ENCODE peak calls at places on chromosomes 11 and 22, in four cellular contexts. G is adrenal gland, Y is tibial nerve, E is ovary. O is an unnamed sample.

GRCh38 chr22:30694638-30695350 is at the start of gene OSBP2:
- DNase-seq in G (peak), E (peak), Y (no peak), O (no peak)

GRCh38 chr11:114847599-114847998 is 169.3 kb downstream of the NXPE2 start:
- DNase-seq in G (no peak), Y (no peak), E (no peak), O (no peak)

GRCh38 chr22:36562261-36562835 is 33.4 kb upstream of the EIF3D start:
- DNase-seq in G (no peak), Y (no peak), E (no peak), O (no peak)

GRCh38 chr22:48340727-48341709 is 1486.7 kb downstream of the BRD1 start:
- DNase-seq in E (no peak), Y (no peak), G (no peak), O (no peak)

GRCh38 chr11:86632499-86633269 is 39.7 kb downstream of the ME3 start:
- DNase-seq in G (peak), E (peak), Y (no peak), O (no peak)

GRCh38 chr11:120554771-120555432 is 43.4 kb downstream of the GRIK4 start:
- DNase-seq in G (no peak), E (no peak), Y (no peak), O (no peak)

GRCh38 chr11:130609121-130610035 is 160.9 kb downstream of the ADAMTS15 start:
- DNase-seq in E (peak), Y (peak), G (peak), O (peak)

GRCh38 chr11:122159861-122160260 is 43.8 kb upstream of the BLID start:
- DNase-seq in E (no peak), G (no peak), Y (no peak), O (no peak)

GRCh38 chr11:72598901-72599300 is 75.3 kb downstream of the PDE2A start:
- DNase-seq in E (peak), Y (peak), G (peak), O (no peak)

GRCh38 chr22:39236321-39237275 is 8.2 kb downstream of the PDGFB start:
- DNase-seq in G (no peak), Y (peak), E (no peak), O (no peak)

GRCh38 chr22:30728829-30729228 is 34.2 kb downstream of the OSBP2 start:
- DNase-seq in Y (no peak), E (no peak), G (no peak), O (no peak)

GRCh38 chr11:107999759-108000455 is 8.8 kb upstream of the CUL5 start:
- DNase-seq in Y (no peak), E (no peak), G (no peak), O (no peak)

GRCh38 chr11:113698515-113698914 is 7.6 kb downstream of the TMPRSS5 start:
- DNase-seq in E (no peak), G (no peak), Y (no peak), O (no peak)

GRCh38 chr11:69075421-69076128 is 26.8 kb downstream of the TPCN2 start:
- DNase-seq in Y (peak), G (no peak), E (peak), O (peak)

GRCh38 chr11:28384418-28384817 is 276.2 kb downstream of the METTL15 start:
- DNase-seq in E (no peak), G (no peak), Y (no peak), O (no peak)

GRCh38 chr22:42962295-42963230 is 52.4 kb downstream of the PACSIN2 start:
- DNase-seq in E (no peak), G (no peak), Y (no peak), O (no peak)

GRCh38 chr11:19241260-19242183 is 777 bp upstream of the E2F8 start:
- DNase-seq in E (no peak), Y (no peak), G (peak), O (no peak)

GRCh38 chr11:112023104-112023503 is 2.1 kb upstream of the DLAT start:
- DNase-seq in Y (no peak), E (no peak), G (no peak), O (no peak)

GRCh38 chr22:45248832-45249561 is 8.3 kb upstream of the KIAA0930 start:
- DNase-seq in Y (no peak), G (no peak), E (no peak), O (no peak)

GRCh38 chr22:45240810-45241631 is at the start of gene KIAA0930:
- DNase-seq in E (peak), Y (peak), G (peak), O (peak)

GRCh38 chr22:45251828-45252227 is 11.1 kb upstream of the KIAA0930 start:
- DNase-seq in G (no peak), E (no peak), Y (no peak), O (no peak)

GRCh38 chr22:45242778-45243191 is 2.1 kb upstream of the KIAA0930 start:
- DNase-seq in Y (no peak), G (no peak), E (no peak), O (no peak)

GRCh38 chr22:45246060-45246985 is 5.6 kb upstream of the KIAA0930 start:
- DNase-seq in E (peak), G (peak), Y (no peak), O (peak)
- TF ChIP-seq POLR2A in E (no peak), G (no peak), Y (no peak), O (no peak)

GRCh38 chr22:41223535-41223934 is 17.2 kb downstream of the CHADL start:
- DNase-seq in E (no peak), Y (no peak), G (no peak), O (no peak)
- TF ChIP-seq POLR2A in E (no peak), Y (no peak), G (no peak), O (no peak)

DNA sequence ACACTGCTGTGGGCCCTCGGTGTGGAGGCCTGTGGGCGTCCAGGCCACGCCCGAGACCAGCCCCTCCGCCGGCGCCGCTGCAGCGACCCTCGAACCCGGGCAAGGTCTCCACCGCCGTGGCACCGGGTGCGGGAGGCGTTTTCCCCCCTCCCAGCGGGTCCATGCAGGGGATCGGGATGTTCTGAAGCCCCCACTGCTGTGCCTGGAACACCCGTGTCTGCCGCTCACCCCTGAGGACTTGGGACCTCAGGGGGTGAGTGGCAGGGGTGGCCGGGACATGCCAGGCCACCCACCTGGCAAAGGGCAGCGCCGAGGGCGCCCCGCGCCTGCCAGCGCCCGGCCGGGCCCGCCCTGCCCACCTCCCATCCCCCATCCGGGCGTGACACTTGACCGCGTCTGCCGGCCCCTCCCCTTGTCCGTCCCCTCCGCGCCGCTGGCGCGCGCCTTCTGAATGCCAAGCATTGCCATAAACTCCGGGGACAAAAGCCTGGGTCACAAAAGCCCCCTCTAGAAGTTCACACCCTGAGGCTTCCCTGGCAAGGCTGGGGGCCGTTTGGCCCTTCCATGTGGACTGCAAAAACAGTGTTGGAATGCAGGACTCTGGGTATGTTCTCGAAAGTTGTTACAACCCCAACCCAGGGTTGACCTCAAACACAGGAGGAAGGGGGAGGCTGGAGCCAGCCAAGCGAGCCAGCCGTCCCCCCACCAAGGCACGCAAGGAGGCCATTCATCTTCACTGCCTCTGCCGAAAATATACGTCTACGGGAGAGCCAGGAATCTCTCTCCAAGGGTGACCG is 819 bp upstream of the KCNQ1OT1 start:
- DNase-seq in E (peak), Y (peak), G (peak), O (peak)
- TF ChIP-seq POLR2A in E (no peak), Y (peak), G (no peak), O (no peak)

GRCh38 chr11:125588505-125588904 is 4.1 kb upstream of the STT3A start:
- DNase-seq in G (no peak), E (no peak), Y (no peak), O (no peak)

GRCh38 chr11:125594958-125595357 is 2.3 kb downstream of the STT3A start:
- DNase-seq in G (no peak), E (no peak), Y (no peak), O (no peak)

GRCh38 chr11:125593113-125593761 is 585 bp downstream of the STT3A start:
- DNase-seq in Y (no peak), G (no peak), E (no peak), O (no peak)

GRCh38 chr11:125591659-125592304 is 870 bp upstream of the STT3A start:
- DNase-seq in G (peak), E (peak), Y (peak), O (peak)

GRCh38 chr11:125592305-125593112 is at the start of gene STT3A:
- DNase-seq in G (peak), E (peak), Y (peak), O (peak)
- TF ChIP-seq POLR2A in G (peak), E (peak), Y (peak), O (peak)

DNA sequence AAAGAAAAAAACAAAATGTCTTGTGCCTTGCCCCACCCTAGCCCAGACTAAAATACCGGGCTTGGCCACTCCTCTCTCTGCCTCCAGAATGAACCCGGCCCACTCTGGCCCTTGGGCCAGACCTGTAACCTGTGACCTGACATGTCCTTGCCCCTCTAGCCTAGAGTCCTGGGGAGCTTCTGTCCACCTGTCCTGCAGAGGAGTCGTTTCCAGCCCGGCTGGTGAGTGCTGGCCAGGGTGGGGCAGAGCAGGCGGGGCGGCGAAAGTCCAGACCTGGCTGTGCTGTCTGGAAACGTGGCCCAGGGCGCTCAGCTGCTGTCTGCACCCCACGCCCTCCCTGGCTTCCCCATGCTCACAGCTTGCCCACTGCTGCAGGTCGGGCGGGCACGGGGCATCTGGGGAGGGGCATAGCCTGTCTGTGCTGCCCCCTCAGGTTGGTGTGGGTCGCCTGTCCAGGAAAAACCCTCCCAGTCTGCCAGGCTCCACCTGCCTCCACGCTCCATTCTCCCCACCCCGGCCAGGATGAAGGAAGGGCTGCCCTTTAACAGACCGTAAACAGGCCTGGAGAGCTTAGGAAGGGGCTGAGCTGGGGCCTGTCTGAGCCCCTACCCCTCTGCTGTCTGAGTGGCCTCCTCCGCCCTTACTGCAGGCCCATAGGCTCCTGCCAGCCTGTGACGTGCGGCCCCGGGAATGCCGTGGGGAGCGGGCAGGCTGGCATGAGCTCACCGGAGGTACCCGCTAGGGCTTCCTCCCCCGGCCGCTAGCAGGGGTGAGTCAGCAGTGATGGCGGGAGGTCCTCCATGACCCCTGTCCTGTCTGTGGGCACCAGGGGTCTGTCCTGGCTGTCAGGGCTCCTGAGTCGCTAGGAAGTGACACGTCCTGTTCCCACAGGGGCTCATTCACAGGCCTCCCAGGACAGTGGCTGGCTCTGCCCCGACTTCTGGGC is 1.9 kb downstream of the CD151 start:
- DNase-seq in E (no peak), Y (no peak), G (peak), O (no peak)
- TF ChIP-seq POLR2A in E (no peak), Y (no peak), G (no peak), O (no peak)

DNA sequence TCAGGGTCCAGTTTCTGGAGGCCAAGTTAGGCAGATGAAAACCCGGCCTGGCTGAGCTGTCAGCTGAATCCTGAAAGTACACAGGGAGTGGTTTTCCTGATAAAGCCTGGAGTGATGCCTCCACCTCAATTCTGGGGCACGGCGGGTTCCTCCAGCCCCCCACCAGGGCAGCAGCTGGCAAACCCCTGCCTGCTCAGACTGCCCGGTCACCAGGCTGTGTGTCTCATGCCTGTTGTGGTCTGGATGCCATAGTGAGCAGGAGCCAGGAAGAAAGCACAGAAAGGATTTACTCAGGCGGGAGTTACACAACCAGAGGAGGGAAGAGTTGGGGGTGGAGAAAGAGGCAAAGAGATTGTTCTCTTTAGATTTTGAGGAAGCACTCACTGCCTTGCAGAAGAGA is 119.9 kb upstream of the RASSF10 start:
- DNase-seq in Y (peak), G (no peak), E (peak), O (no peak)
- TF ChIP-seq POLR2A in Y (no peak), G (no peak), E (no peak), O (no peak)

GRCh38 chr11:838441-839279 is 3.7 kb downstream of the POLR2L start:
- DNase-seq in E (no peak), G (no peak), Y (no peak), O (no peak)
- TF ChIP-seq POLR2A in E (no peak), G (no peak), Y (no peak), O (no peak)

GRCh38 chr11:6237903-6238302 is 986 bp upstream of the CNGA4 start:
- DNase-seq in Y (no peak), E (no peak), G (no peak), O (no peak)

GRCh38 chr11:6233984-6234313 is 487 bp downstream of the FHIP1B start:
- DNase-seq in Y (no peak), E (no peak), G (no peak), O (no peak)

GRCh38 chr11:6237271-6237670 is 1.6 kb upstream of the CNGA4 start:
- DNase-seq in Y (no peak), E (no peak), G (no peak), O (no peak)

GRCh38 chr11:6232899-6233298 is 1.5 kb downstream of the FHIP1B start:
- DNase-seq in G (no peak), E (no peak), Y (no peak), O (no peak)

DNA sequence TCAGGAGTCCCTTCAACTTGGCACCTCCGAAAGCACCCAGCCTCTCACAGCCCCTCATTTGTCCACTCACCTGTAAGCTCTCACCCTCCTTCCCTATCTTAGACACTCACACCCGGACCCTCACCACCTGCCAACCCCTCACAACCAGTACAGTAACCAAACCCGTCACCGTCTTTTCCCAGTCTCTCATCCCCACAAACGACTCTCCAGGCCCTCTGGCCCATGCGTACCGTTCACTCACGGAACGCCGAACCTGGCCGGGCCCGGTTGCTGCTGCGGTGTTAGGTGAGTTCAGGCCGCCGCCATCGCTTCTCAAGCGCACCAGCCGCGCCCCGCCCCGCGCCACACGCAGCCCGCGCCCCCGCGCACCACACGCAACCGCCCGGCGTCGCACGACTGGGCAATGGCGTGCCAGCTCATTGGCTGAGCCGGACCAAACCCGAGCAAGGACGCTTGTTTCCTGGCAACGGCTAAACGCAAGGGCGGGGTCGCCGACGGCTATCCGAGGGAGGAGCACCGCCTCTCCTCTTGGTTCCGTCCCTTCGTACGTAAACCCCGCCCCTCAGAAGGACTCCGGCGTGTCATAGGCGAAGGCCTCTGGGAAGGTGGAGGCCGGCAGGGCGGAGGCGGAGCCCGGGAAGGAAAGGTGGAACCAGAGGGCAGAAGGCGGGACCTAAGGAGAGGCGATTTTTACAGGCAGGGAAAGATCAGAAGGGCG is at the start of gene FHIP1B:
- DNase-seq in G (peak), E (peak), Y (peak), O (peak)
- TF ChIP-seq POLR2A in G (no peak), E (peak), Y (peak), O (no peak)

DNA sequence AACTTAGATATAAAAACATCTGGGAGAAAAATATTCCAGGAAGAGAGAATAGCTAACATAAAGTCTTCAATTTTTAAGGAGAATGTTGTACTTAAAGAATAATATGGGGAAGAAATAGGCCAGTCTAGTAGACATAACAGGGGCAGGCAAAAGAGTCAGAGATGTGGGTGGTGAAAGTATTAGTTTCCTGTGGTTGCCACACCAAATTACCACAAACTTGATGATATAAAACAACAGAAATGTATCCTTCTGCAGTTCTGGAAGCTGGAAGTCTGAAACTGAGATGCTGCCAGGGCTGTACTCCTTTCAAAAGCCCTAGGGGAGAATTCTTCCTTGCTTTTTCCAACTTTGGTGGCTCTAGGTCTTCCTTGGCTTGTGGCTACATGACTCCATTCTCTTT is 1309.7 kb downstream of the LRRC4C start:
- DNase-seq in E (no peak), Y (no peak), G (no peak), O (no peak)
- TF ChIP-seq POLR2A in E (no peak), Y (no peak), G (no peak), O (no peak)

O was measured in lower leg skin.